ENCODE peak calls at places on chromosomes 6 and 20, in seven cellular contexts. I is psoas muscle; P is CD8-positive, alpha-beta memory T cell; J is H9; B is body of pancreas; T is cardiac muscle cell; G is stomach. L is an unnamed sample. For H3K4me1, the result is how much of the 10 kb centered on the place peaks cover.

GRCh38 chr20:54368578-54368977 is 106.8 kb upstream of the DOK5 start:
- DNase-seq in G (no peak), J (no peak), I (no peak), B (no peak), P (no peak), T (peak), L (no peak)

GRCh38 chr20:46376196-46376785 is 30.1 kb downstream of the ELMO2 start:
- DNase-seq in T (no peak), P (no peak), I (no peak), J (no peak), G (no peak), B (no peak), L (no peak)

GRCh38 chr20:52494244-52494643 is 302.7 kb upstream of the ZFP64 start:
- DNase-seq in J (no peak), P (peak), T (peak), G (no peak), I (no peak), B (no peak), L (no peak)

GRCh38 chr6:41464019-41464418 is 82.2 kb upstream of the FOXP4 start:
- DNase-seq in G (no peak), B (no peak), P (no peak), J (no peak), I (no peak), T (no peak), L (no peak)

GRCh38 chr20:41273445-41273844 is 44.1 kb downstream of the ZHX3 start:
- DNase-seq in P (no peak), T (no peak), I (no peak), B (no peak), G (no peak), J (no peak), L (no peak)

GRCh38 chr20:650954-651353 is 2.0 kb downstream of the SRXN1 start:
- DNase-seq in I (no peak), G (no peak), J (no peak), P (no peak), T (peak), B (no peak), L (no peak)

GRCh38 chr6:149325648-149326236 is 8.2 kb downstream of the TAB2 start:
- DNase-seq in I (no peak), P (no peak), T (no peak), B (no peak), J (no peak), G (no peak), L (no peak)

GRCh38 chr6:21942910-21943309 is 349.4 kb downstream of the SOX4 start:
- DNase-seq in I (no peak), B (no peak), J (no peak), P (no peak), T (no peak), G (no peak), L (no peak)

GRCh38 chr6:165008971-165009370 is 300.4 kb downstream of the C6orf118 start:
- DNase-seq in J (no peak), T (no peak), I (no peak), P (no peak), B (no peak), G (no peak), L (no peak)

GRCh38 chr6:28811873-28812272 is 111.9 kb downstream of the TRIM27 start:
- DNase-seq in B (no peak), I (no peak), P (no peak), G (no peak), T (no peak), J (no peak), L (no peak)

GRCh38 chr6:113690957-113691656 is 166.0 kb upstream of the MARCKS start:
- DNase-seq in B (no peak), G (no peak), T (no peak), I (no peak), P (no peak), J (no peak), L (no peak)

GRCh38 chr6:156980948-156981347 is 203.8 kb downstream of the ARID1B start:
- DNase-seq in G (no peak), J (no peak), I (no peak), P (no peak), T (no peak), B (no peak), L (no peak)

GRCh38 chr6:41644297-41644879 is 6.1 kb downstream of the MDFI start:
- DNase-seq in P (no peak), B (no peak), T (no peak), J (no peak), G (no peak), I (no peak), L (no peak)

GRCh38 chr6:9620263-9620662 is 794.6 kb downstream of the TFAP2A start:
- DNase-seq in G (no peak), B (no peak), T (no peak), J (no peak), I (no peak), P (no peak), L (no peak)

GRCh38 chr6:169215201-169215661 is 38.4 kb downstream of the THBS2 start:
- DNase-seq in G (no peak), P (no peak), J (no peak), B (no peak), I (no peak), T (peak), L (peak)

GRCh38 chr6:32967151-32968091 is 973 bp upstream of the BRD2 start:
- DNase-seq in J (peak), I (no peak), P (peak), T (peak), G (no peak), B (no peak), L (no peak)

GRCh38 chr6:63804381-63804956 is 168.9 kb downstream of the PHF3 start:
- DNase-seq in T (peak), G (no peak), I (no peak), P (no peak), J (no peak), B (no peak), L (no peak)

GRCh38 chr6:70134542-70134941 is 168.3 kb downstream of the COL9A1 start:
- DNase-seq in G (no peak), T (no peak), J (no peak), B (no peak), P (no peak), I (no peak), L (no peak)

GRCh38 chr6:140758169-140758877 is 1374.4 kb upstream of the GJE1 start:
- DNase-seq in B (no peak), T (no peak), I (no peak), J (no peak), P (no peak), G (no peak), L (no peak)

GRCh38 chr20:34637245-34638185 is 39.4 kb downstream of the PIGU start:
- DNase-seq in T (peak), J (no peak), I (no peak), B (no peak), P (no peak), G (no peak), L (no peak)

GRCh38 chr20:60921021-60921622 is 330.9 kb upstream of the CDH4 start:
- DNase-seq in P (peak), B (no peak), J (peak), T (no peak), I (peak), G (no peak), L (no peak)

GRCh38 chr6:33082702-33083101 is 6.9 kb downstream of the HLA-DPB1 start:
- DNase-seq in P (no peak), I (peak), G (peak), J (peak), T (peak), B (peak), L (no peak)

GRCh38 chr20:3786126-3786484 is 435 bp downstream of the CENPB start:
- DNase-seq in G (peak), P (peak), B (peak), J (no peak), T (peak), I (peak), L (no peak)

GRCh38 chr20:61370841-61371303 is 118.8 kb downstream of the CDH4 start:
- DNase-seq in P (no peak), B (no peak), G (no peak), I (no peak), J (no peak), T (no peak), L (no peak)

GRCh38 chr20:57266251-57267157 is at the start of gene BMP7:
- DNase-seq in I (no peak), P (no peak), T (no peak), J (peak), G (no peak), B (no peak), L (no peak)

DNA sequence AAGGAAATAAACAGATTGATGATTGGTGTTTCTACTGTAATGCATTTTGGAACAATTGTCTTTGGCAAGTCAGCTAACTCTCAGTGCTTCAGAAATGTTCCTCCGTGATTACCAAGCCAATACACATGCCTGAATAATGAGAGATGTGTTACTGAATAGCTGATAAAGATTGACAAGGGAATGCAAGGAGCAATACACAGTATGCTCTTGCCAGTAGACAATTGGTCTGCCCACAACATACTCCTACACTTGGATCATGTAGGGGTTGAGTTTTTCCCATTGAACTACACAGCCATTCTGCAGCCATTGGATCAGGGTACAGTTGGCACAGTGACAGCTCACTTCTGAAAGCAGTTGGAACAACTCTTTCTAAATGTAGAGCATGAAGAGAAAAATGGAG is 5.6 kb upstream of the GJB7 start:
- DNase-seq in I (no peak), B (no peak), T (peak), G (no peak), P (no peak), J (no peak), L (no peak)
- H3K4me1 ChIP-seq in I (under half), B (under half), T (under half), G (under half), P (under half), J (under half), L (under half)

GRCh38 chr6:143332153-143332845 is 118.2 kb downstream of the ADAT2 start:
- DNase-seq in P (no peak), T (no peak), J (no peak), I (no peak), B (no peak), G (no peak), L (no peak)
- H3K27ac ChIP-seq in P (no peak), T (no peak), J (no peak), I (no peak), B (no peak), G (no peak), L (no peak)

DNA sequence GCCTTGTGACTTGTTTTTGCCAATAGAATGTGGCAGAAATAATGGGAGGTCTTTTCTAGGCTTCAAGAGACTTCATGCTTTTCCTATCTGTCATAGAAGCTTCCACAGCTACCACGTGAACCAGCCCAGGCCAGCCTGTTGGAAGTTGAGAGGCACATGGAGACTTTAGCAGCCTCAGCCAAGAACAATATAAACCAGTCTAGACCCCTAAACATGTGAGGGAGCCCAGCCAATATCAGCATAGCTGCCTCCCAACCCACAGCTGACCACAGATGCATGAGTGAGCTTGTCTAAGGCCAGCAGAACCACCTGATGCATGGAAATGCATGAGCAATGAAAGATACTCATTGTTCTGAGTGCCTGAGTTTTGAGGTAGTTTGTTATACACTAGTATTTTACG is 540.7 kb upstream of the BTBD3 start:
- DNase-seq in I (no peak), G (no peak), T (no peak), B (no peak), J (no peak), P (no peak), L (no peak)
- H3K4me1 ChIP-seq in I (under half), G (under half), T (under half), B (under half), J (under half), P (under half), L (under half)

DNA sequence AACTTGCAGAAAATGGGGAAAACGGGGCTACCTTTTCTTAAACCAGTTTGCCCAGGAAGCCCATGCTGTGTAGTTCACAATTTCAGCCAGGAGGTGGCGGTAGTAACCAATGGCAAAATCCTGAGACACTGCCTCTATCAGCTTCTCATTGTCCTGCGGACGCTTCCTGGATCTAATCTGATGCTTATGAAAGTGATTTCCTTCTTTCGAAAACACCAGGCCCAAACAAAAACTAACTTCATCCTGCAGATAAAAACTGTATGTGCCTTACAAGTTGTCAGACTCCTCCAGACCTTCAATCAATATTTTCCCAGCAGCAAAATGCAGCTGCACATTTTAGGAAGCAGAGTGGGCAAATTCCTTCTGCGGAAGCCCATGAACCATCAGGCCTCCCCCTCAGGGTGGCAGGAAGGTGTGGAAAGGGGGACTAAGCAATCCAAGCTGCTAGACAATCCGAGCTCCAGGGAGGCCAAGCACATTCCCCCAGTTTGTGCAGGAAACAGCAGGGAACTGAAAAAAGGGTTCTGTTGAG is 88.5 kb downstream of the LY86 start:
- DNase-seq in G (peak), T (peak), P (peak), I (peak), B (peak), J (peak), L (peak)
- H3K27ac ChIP-seq in G (no peak), T (no peak), P (no peak), I (no peak), B (no peak), J (no peak), L (peak)

DNA sequence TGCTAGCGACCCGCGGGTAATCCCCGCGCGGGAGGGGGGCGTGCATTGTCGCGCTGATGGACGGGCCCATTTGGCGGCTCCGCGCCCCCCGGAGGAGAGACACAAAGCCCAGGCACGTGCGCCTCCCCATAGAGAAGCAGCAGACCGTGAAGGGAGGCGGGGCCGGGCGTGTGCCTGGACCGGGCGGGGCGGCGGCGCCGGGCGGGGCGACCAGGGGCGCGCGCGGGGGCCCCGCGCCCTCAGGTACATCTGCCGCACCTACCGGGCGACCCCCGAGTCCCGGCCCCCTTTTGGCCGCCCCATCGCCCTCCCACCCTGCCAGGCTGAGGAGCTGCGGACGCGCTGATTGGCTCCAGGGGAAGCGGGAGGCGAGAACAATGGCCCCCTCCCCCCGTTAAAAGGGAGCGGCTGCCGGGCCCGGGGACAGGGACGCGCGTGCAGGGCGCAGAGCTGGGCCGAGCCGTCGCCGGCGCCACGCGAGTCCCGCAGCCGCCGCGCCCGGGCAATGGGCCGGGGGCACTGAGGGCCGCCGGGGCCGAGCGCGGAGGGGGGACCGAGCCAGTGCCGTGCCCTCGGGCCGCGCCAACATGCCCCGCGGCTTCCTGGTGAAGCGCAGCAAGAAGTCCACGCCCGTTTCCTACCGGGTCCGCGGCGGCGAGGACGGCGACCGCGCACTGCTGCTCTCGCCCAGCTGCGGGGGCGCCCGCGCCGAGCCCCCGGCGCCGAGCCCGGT is at the start of gene INSM1:
- DNase-seq in P (no peak), T (no peak), G (no peak), B (no peak), J (peak), I (no peak), L (no peak)
- H3K4me1 ChIP-seq in P (under half), T (under half), G (under half), B (under half), J (under half), I (under half), L (under half)

DNA sequence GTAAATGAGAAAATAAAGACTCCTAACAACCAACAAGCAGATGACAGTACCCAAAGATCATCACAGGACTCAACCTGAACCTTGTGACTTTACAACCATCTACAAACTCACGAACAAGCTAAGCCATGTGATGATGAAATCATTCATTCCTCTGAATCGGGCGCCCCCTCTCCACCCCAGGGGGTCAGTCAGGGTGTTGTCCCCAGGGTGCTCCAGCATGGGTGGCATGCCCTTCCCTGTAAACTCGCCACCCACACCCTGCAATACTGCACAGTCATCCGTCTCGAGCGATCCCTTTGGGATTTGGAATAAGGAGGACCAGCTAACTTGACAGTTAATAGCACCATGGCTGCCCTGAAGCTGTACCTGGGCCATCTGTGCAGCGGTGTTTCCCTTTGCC is 12.6 kb downstream of the SERPINB6 start:
- DNase-seq in I (no peak), G (no peak), T (no peak), J (no peak), P (no peak), B (no peak), L (no peak)
- H3K27ac ChIP-seq in I (peak), G (no peak), T (no peak), J (no peak), P (no peak), B (peak), L (no peak)

DNA sequence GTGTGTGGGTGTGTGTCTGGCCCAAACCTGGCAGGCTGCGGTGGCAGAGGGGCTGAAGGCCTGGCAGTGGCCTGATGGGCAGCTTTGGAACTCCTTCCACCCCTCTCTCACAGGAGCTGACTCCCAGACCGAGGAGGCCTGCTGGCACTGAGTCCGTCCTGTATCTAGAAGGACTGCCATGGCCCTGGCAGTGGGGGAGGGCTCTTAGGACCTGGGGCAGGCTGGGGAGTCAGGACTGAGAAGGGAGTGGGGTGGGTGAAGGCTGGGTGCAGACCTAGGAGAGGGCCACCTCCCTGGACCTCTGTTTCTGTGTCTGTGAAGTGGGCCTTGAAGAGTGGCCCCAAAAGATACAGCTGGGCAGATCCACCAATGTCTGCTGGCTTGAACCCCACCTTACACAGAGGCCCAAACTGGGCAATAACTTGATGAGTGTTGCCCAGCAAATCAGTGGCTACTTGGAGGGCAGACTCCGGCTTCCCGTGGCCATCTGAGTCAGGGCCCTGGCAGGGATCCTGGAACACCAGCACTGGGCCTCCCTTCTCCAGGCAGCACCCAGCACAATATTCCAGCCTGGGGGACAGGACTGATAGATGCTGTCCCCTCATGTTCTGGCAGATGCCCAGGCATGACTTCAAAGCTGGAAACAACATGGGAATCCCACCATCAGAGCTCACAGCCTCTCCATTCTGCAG is 46.7 kb upstream of the BLCAP start:
- DNase-seq in G (peak), J (peak), I (no peak), B (no peak), P (no peak), T (no peak), L (no peak)
- H3K4me1 ChIP-seq in G (under half), J (under half), I (under half), B (under half), P (under half), T (under half), L (under half)

L was measured in lung.